ENCODE peak calls at places on chromosomes 5 and 9, in ten cellular contexts. B, U, X, Z, C, P, O, I, H and Y are unnamed samples.

GRCh38 chr5:149371296-149371962 is 7.7 kb downstream of the IL17B start:
- DNase-seq in B (peak; percentile 79), U (peak; percentile 71), X (peak; percentile 40), Z (peak; percentile 65), C (peak; percentile 71), P (peak; percentile 38), O (peak; percentile 73), I (peak; percentile 41), H (peak; percentile 73), Y (no peak)

GRCh38 chr9:136011703-136012496 is 50.7 kb upstream of the UBAC1 start:
- DNase-seq in B (peak; percentile 96), U (peak; percentile 74), X (peak; percentile 54), Z (peak; percentile 58), C (peak; percentile 44), P (no peak), O (peak; percentile 86), I (peak; percentile 48), H (peak; percentile 37), Y (no peak)

GRCh38 chr5:114152656-114153360 is 209.1 kb upstream of the KCNN2 start:
- DNase-seq in B (no peak), U (no peak), X (no peak), Z (no peak), C (no peak), P (no peak), O (no peak), I (no peak), H (no peak), Y (no peak)

GRCh38 chr5:141992349-141992963 is 20.4 kb downstream of the GNPDA1 start:
- DNase-seq in B (peak; percentile 72), U (no peak), X (peak; percentile 57), Z (peak; percentile 73), C (peak; percentile 79), P (peak; percentile 58), O (peak; percentile 65), I (peak; percentile 54), H (peak; percentile 64), Y (no peak)

GRCh38 chr9:136365775-136366223 is 2.3 kb upstream of the DNLZ start:
- DNase-seq in B (no peak), U (peak; percentile 75), X (no peak), Z (peak; percentile 59), C (no peak), P (no peak), O (no peak), I (no peak), H (no peak), Y (no peak)

GRCh38 chr9:35566417-35566816 is 38.6 kb upstream of the TESK1 start:
- DNase-seq in B (no peak), U (no peak), X (peak; percentile 81), Z (no peak), C (no peak), P (no peak), O (no peak), I (peak; percentile 40), H (peak; percentile 74), Y (no peak)

GRCh38 chr5:127001621-127002296 is 28.6 kb downstream of the MARCHF3 start:
- DNase-seq in B (no peak), U (no peak), X (peak; percentile 95), Z (no peak), C (no peak), P (no peak), O (no peak), I (peak; percentile 93), H (peak; percentile 90), Y (peak; percentile 88)

GRCh38 chr9:5425006-5425628 is 12.6 kb downstream of the PLGRKT start:
- DNase-seq in B (no peak), U (no peak), X (peak; percentile 16), Z (no peak), C (no peak), P (peak; percentile 20), O (no peak), I (no peak), H (peak; percentile 29), Y (no peak)

GRCh38 chr9:131674425-131675421 is 65.2 kb downstream of the RAPGEF1 start:
- DNase-seq in B (peak; percentile 49), U (no peak), X (no peak), Z (no peak), C (no peak), P (no peak), O (no peak), I (no peak), H (no peak), Y (no peak)
- H3K4me3 ChIP-seq in B (no peak overlapping the region), U (peak overlapping the region; percentile 6), X (no peak overlapping the region), Z (no peak overlapping the region), C (no peak overlapping the region), P (no peak overlapping the region), O (no peak overlapping the region), I (no peak overlapping the region), H (no peak overlapping the region), Y (no peak overlapping the region)

GRCh38 chr9:2621678-2622360 is at the start of gene VLDLR:
- DNase-seq in B (peak; percentile 87), U (peak; percentile 57), X (peak; percentile 37), Z (peak; percentile 44), C (peak; percentile 64), P (no peak), O (peak; percentile 74), I (no peak), H (peak; percentile 68), Y (no peak)

GRCh38 chr9:2625427-2625826 is 3.8 kb downstream of the VLDLR start:
- DNase-seq in B (no peak), U (no peak), X (no peak), Z (no peak), C (no peak), P (no peak), O (no peak), I (no peak), H (peak; percentile 6), Y (no peak)

GRCh38 chr9:2622361-2623045 is 916 bp downstream of the VLDLR start:
- DNase-seq in B (peak; percentile 75), U (peak; percentile 54), X (peak; percentile 15), Z (no peak), C (peak; percentile 39), P (no peak), O (peak; percentile 35), I (no peak), H (peak; percentile 73), Y (no peak)

GRCh38 chr9:2623866-2624682 is 2.5 kb downstream of the VLDLR start:
- DNase-seq in B (no peak), U (no peak), X (no peak), Z (no peak), C (no peak), P (no peak), O (no peak), I (no peak), H (no peak), Y (no peak)

GRCh38 chr9:2623046-2623865 is 1.7 kb downstream of the VLDLR start:
- DNase-seq in B (peak; percentile 83), U (peak; percentile 80), X (peak; percentile 36), Z (peak; percentile 87), C (peak; percentile 23), P (no peak), O (peak; percentile 59), I (no peak), H (peak; percentile 67), Y (no peak)
- H3K4me3 ChIP-seq in B (peak overlapping the region; percentile 79), U (peak overlapping the region; percentile 72), X (peak overlapping the region; percentile 76), Z (peak overlapping the region; percentile 51), C (peak overlapping the region; percentile 74), P (peak overlapping the region; percentile 17), O (peak overlapping the region; percentile 85), I (peak overlapping the region; percentile 53), H (peak overlapping the region; percentile 83), Y (peak overlapping the region; percentile 80)

GRCh38 chr9:128099932-128100491 is 27.5 kb downstream of the PTGES2 start:
- DNase-seq in B (peak; percentile 59), U (peak; percentile 68), X (peak; percentile 25), Z (peak; percentile 59), C (no peak), P (no peak), O (peak; percentile 54), I (no peak), H (peak; percentile 29), Y (no peak)

GRCh38 chr9:128097156-128098016 is 29.4 kb downstream of the SLC25A25 start:
- DNase-seq in B (peak; percentile 59), U (peak; percentile 49), X (no peak), Z (no peak), C (no peak), P (no peak), O (no peak), I (no peak), H (no peak), Y (no peak)

GRCh38 chr9:128098936-128099931 is 28.3 kb downstream of the PTGES2 start:
- DNase-seq in B (peak; percentile 46), U (no peak), X (peak; percentile 65), Z (no peak), C (no peak), P (no peak), O (peak; percentile 67), I (no peak), H (peak; percentile 67), Y (no peak)

GRCh38 chr9:128096614-128097013 is 28.6 kb downstream of the SLC25A25 start:
- DNase-seq in B (no peak), U (no peak), X (no peak), Z (no peak), C (no peak), P (no peak), O (no peak), I (no peak), H (no peak), Y (no peak)

DNA sequence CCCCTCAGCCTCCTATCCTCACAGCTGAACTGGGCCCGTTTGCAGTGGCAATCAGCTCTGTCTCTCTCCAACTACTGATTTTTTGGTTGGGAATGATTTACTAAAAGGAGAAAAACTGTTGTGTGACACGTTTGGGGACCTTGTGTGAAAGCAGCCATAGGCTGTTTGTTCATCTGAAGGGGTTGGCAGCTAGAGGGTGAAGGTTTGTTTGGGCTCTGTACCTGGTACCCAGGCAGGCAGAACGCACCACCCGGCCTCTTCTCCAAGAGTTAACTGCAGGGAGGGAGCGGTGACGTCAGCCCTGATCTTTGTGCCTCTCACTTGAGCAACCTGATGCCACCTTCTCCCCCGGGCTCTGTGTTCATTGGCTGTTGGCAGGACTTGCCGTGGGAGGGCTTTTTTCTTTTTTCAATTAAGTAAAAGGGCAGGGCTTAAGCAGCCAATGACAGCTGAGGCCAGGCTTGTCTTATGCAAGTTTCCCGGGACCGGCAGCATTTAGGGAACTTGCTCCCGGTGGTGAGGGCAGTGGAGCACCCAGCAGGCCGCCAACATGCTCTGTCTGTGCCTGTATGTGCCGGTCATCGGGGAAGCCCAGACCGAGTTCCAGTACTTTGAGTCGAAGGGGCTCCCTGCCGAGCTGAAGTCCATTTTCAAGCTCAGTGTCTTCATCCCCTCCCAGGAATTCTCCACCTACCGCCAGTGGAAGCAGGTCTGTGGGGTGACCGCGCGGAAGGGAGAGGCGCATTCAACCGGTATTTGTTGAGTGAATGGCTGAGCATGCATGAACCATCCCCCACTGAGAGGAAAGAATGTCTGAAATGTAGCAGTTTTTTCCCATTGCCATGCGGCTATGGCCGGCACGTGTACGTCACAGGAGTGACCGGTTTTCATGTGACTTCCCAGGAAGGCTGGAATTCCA is 29.3 kb downstream of the PTGES2 start:
- DNase-seq in B (peak; percentile 93), U (peak; percentile 97), X (peak; percentile 98), Z (peak; percentile 100), C (peak; percentile 96), P (peak; percentile 53), O (peak; percentile 90), I (peak; percentile 96), H (peak; percentile 98), Y (peak; percentile 92)
- H3K4me3 ChIP-seq in B (peak overlapping the region; percentile 51), U (peak overlapping the region; percentile 61), X (peak overlapping the region; percentile 79), Z (peak overlapping the region; percentile 60), C (peak overlapping the region; percentile 40), P (peak overlapping the region; percentile 17), O (peak overlapping the region; percentile 67), I (peak overlapping the region; percentile 65), H (peak overlapping the region; percentile 75), Y (peak overlapping the region; percentile 57)

DNA sequence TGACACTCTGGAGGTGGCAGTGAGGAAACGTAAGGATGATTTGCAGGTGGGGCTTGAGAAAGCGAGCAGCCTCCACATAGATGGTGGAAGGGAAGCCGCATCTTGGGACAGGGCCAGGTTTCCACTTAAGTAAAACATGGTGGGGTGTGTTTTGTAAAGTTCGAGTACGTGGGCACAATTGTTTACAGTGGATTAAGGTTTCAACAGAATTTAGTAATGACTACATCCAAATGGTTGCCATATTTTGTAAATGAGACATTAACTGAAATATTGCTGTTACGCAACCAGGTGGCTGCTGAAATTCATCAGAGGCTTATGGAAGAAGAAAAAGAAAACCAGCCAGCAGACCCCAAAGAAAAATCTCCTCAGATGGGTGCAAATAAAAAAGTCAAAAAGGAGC is 85.4 kb upstream of the IL7R start:
- DNase-seq in B (no peak), U (no peak), X (peak; percentile 90), Z (no peak), C (no peak), P (no peak), O (no peak), I (no peak), H (peak; percentile 87), Y (peak; percentile 60)
- H3K4me3 ChIP-seq in B (no peak overlapping the region), U (no peak overlapping the region), X (no peak overlapping the region), Z (no peak overlapping the region), C (no peak overlapping the region), P (no peak overlapping the region), O (no peak overlapping the region), I (no peak overlapping the region), H (no peak overlapping the region), Y (no peak overlapping the region)